ENCODE peak calls at places on chromosomes 2 and 18, in seven cellular contexts. A, C, B, G, D, X and U are unnamed samples.

GRCh38 chr2:86787701-86788100 is 3.0 kb downstream of the CD8A start:
- DNase-seq in A (peak; percentile 43), C (no peak), B (no peak), G (no peak), D (no peak), X (peak; percentile 75), U (no peak)

GRCh38 chr2:89842180-89842908 is 1150.9 kb downstream of the RPIA start:
- DNase-seq in A (no peak), C (no peak), B (no peak), G (no peak), D (no peak), X (no peak), U (no peak)

GRCh38 chr2:200405599-200406298 is 99.3 kb downstream of the SPATS2L start:
- DNase-seq in A (peak; percentile 75), C (no peak), B (no peak), G (no peak), D (peak; percentile 94), X (no peak), U (peak; percentile 95)

GRCh38 chr2:215796160-215796559 is 217.2 kb downstream of the MREG start:
- DNase-seq in A (peak; percentile 70), C (no peak), B (no peak), G (no peak), D (peak; percentile 87), X (no peak), U (peak; percentile 66)

GRCh38 chr2:179125404-179125803 is 75.5 kb upstream of the CCDC141 start:
- DNase-seq in A (no peak), C (no peak), B (no peak), G (no peak), D (no peak), X (no peak), U (no peak)

GRCh38 chr2:37477921-37478320 is 133.5 kb downstream of the QPCT start:
- DNase-seq in A (no peak), C (no peak), B (no peak), G (no peak), D (no peak), X (no peak), U (no peak)

GRCh38 chr2:158407031-158407430 is 49.5 kb downstream of the CCDC148 start:
- DNase-seq in A (no peak), C (no peak), B (no peak), G (no peak), D (no peak), X (no peak), U (no peak)

GRCh38 chr2:78065366-78065765 is 543.2 kb upstream of the LRRTM4 start:
- DNase-seq in A (no peak), C (no peak), B (no peak), G (no peak), D (no peak), X (no peak), U (no peak)

GRCh38 chr2:45010706-45011036 is 1.4 kb upstream of the SIX2 start:
- DNase-seq in A (no peak), C (no peak), B (no peak), G (no peak), D (no peak), X (no peak), U (no peak)

GRCh38 chr2:122236152-122236892 is 480.9 kb downstream of the TSN start:
- DNase-seq in A (peak; percentile 53), C (peak; percentile 50), B (no peak), G (no peak), D (peak; percentile 75), X (no peak), U (no peak)

GRCh38 chr2:227390468-227391256 is 2.9 kb upstream of the SCYGR1 start:
- DNase-seq in A (no peak), C (no peak), B (no peak), G (no peak), D (no peak), X (no peak), U (no peak)

GRCh38 chr18:35432565-35433001 is 55.4 kb upstream of the ZNF396 start:
- DNase-seq in A (no peak), C (no peak), B (no peak), G (no peak), D (peak; percentile 36), X (no peak), U (no peak)

GRCh38 chr2:43448011-43448821 is 147.6 kb downstream of the THADA start:
- DNase-seq in A (no peak), C (no peak), B (no peak), G (no peak), D (no peak), X (no peak), U (no peak)

GRCh38 chr2:186887107-186888090 is 38.4 kb upstream of the ZSWIM2 start:
- DNase-seq in A (no peak), C (no peak), B (no peak), G (no peak), D (peak; percentile 16), X (peak; percentile 83), U (no peak)

GRCh38 chr18:28834889-28835288 is 658.0 kb upstream of the CDH2 start:
- DNase-seq in A (no peak), C (no peak), B (no peak), G (no peak), D (peak; percentile 58), X (no peak), U (peak; percentile 57)

GRCh38 chr2:64698068-64698645 is 44.4 kb upstream of the SERTAD2 start:
- DNase-seq in A (no peak), C (no peak), B (no peak), G (no peak), D (no peak), X (no peak), U (no peak)

GRCh38 chr2:28590496-28591301 is 94.8 kb downstream of the PLB1 start:
- DNase-seq in A (no peak), C (no peak), B (no peak), G (no peak), D (no peak), X (peak; percentile 59), U (no peak)

GRCh38 chr18:64116806-64117205 is 32.1 kb downstream of the LINC00305 start:
- DNase-seq in A (no peak), C (no peak), B (no peak), G (no peak), D (no peak), X (no peak), U (no peak)

GRCh38 chr18:4593895-4594294 is 138.8 kb upstream of the DLGAP1 start:
- DNase-seq in A (no peak), C (no peak), B (no peak), G (no peak), D (no peak), X (no peak), U (no peak)

GRCh38 chr2:26988165-26988879 is 17.9 kb downstream of the MAPRE3 start:
- DNase-seq in A (peak; percentile 26), C (no peak), B (no peak), G (no peak), D (peak; percentile 92), X (no peak), U (peak; percentile 86)

GRCh38 chr18:46182633-46183401 is 78.6 kb downstream of the HAUS1 start:
- DNase-seq in A (no peak), C (no peak), B (no peak), G (no peak), D (peak; percentile 41), X (no peak), U (peak; percentile 34)

GRCh38 chr18:45521777-45522176 is 93.5 kb upstream of the SLC14A2 start:
- DNase-seq in A (no peak), C (no peak), B (no peak), G (no peak), D (peak; percentile 67), X (peak; percentile 67), U (peak; percentile 22)

GRCh38 chr2:229610871-229611270 is 103.5 kb downstream of the DNER start:
- DNase-seq in A (no peak), C (no peak), B (no peak), G (no peak), D (peak; percentile 39), X (no peak), U (peak; percentile 51)

GRCh38 chr18:14089781-14090180 is 42.5 kb downstream of the ZNF519 start:
- DNase-seq in A (no peak), C (no peak), B (no peak), G (no peak), D (peak; percentile 12), X (no peak), U (peak; percentile 18)

GRCh38 chr2:74474481-74474880 is 2.0 kb upstream of the MRPL53 start:
- DNase-seq in A (no peak), C (no peak), B (no peak), G (no peak), D (no peak), X (peak; percentile 57), U (no peak)

GRCh38 chr2:225429718-225430117 is 30.2 kb downstream of the NYAP2 start:
- DNase-seq in A (no peak), C (no peak), B (no peak), G (no peak), D (peak; percentile 3), X (no peak), U (peak; percentile 0)

GRCh38 chr18:48730010-48730409 is 191.2 kb downstream of the CTIF start:
- DNase-seq in A (no peak), C (no peak), B (no peak), G (no peak), D (no peak), X (no peak), U (no peak)

GRCh38 chr2:39631256-39631655 is 34.5 kb upstream of the TMEM178A start:
- DNase-seq in A (no peak), C (no peak), B (no peak), G (no peak), D (no peak), X (no peak), U (no peak)

GRCh38 chr2:126507425-126507867 is 148.5 kb upstream of the GYPC start:
- DNase-seq in A (no peak), C (no peak), B (no peak), G (no peak), D (no peak), X (no peak), U (no peak)

GRCh38 chr2:119292226-119292625 is 68.6 kb downstream of the STEAP3 start:
- DNase-seq in A (no peak), C (no peak), B (no peak), G (no peak), D (no peak), X (no peak), U (peak; percentile 15)

GRCh38 chr2:27873091-27873490 is 17.1 kb downstream of the RBKS start:
- DNase-seq in A (no peak), C (no peak), B (no peak), G (no peak), D (no peak), X (no peak), U (no peak)